ENCODE peak calls at places on chromosomes 6 and 20, in five cellular contexts. One of them, this sample, is unnamed. For H3K4me1 and H3K27me3, the result is how much of the 10 kb centered on the place peaks cover.

GRCh38 chr6:108521616-108522107 is 39.1 kb upstream of the FOXO3 start:
- DNase-seq in mesenchymal stem cell: no peak
- DNase-seq in HCT116: no peak
- DNase-seq in keratinocyte: no peak
- DNase-seq in H9: no peak
- DNase-seq in this sample: no peak

GRCh38 chr6:42979523-42980177 is 669 bp upstream of the PEX6 start:
- DNase-seq in mesenchymal stem cell: peak
- DNase-seq in HCT116: no peak
- DNase-seq in keratinocyte: no peak
- DNase-seq in H9: no peak
- DNase-seq in this sample: no peak

GRCh38 chr6:125827788-125828313 is 37.1 kb downstream of the NCOA7 start:
- DNase-seq in mesenchymal stem cell: no peak
- DNase-seq in HCT116: no peak
- DNase-seq in keratinocyte: no peak
- DNase-seq in H9: no peak
- DNase-seq in this sample: no peak

GRCh38 chr20:4067600-4068261 is 52.4 kb upstream of the RNF24 start:
- DNase-seq in mesenchymal stem cell: peak
- DNase-seq in HCT116: no peak
- DNase-seq in keratinocyte: no peak
- DNase-seq in H9: no peak
- DNase-seq in this sample: no peak

GRCh38 chr6:5466459-5466858 is 205.1 kb downstream of the FARS2 start:
- DNase-seq in mesenchymal stem cell: peak
- DNase-seq in HCT116: no peak
- DNase-seq in keratinocyte: no peak
- DNase-seq in H9: no peak
- DNase-seq in this sample: peak

GRCh38 chr6:41937881-41938574 is 3.6 kb downstream of the CCND3 start:
- DNase-seq in mesenchymal stem cell: no peak
- DNase-seq in HCT116: no peak
- DNase-seq in keratinocyte: no peak
- DNase-seq in H9: no peak
- DNase-seq in this sample: no peak

GRCh38 chr6:7468382-7469081 is 72.9 kb upstream of the DSP start:
- DNase-seq in mesenchymal stem cell: peak
- DNase-seq in HCT116: peak
- DNase-seq in keratinocyte: no peak
- DNase-seq in H9: no peak
- DNase-seq in this sample: peak

GRCh38 chr6:147222160-147222838 is 18.1 kb downstream of the STXBP5 start:
- DNase-seq in mesenchymal stem cell: peak
- DNase-seq in HCT116: no peak
- DNase-seq in keratinocyte: no peak
- DNase-seq in H9: no peak
- DNase-seq in this sample: no peak

GRCh38 chr20:8901237-8902025 is 167.5 kb upstream of the PLCB4 start:
- DNase-seq in mesenchymal stem cell: no peak
- DNase-seq in HCT116: no peak
- DNase-seq in keratinocyte: no peak
- DNase-seq in H9: no peak
- DNase-seq in this sample: no peak

GRCh38 chr6:46217671-46218131 is 46.9 kb upstream of the ENPP5 start:
- DNase-seq in mesenchymal stem cell: no peak
- DNase-seq in HCT116: no peak
- DNase-seq in keratinocyte: no peak
- DNase-seq in H9: no peak
- DNase-seq in this sample: no peak

GRCh38 chr20:58467572-58468330 is 47.4 kb downstream of the APCDD1L start:
- DNase-seq in mesenchymal stem cell: no peak
- DNase-seq in HCT116: no peak
- DNase-seq in keratinocyte: no peak
- DNase-seq in H9: no peak
- DNase-seq in this sample: no peak

GRCh38 chr6:21738180-21739094 is 144.9 kb downstream of the SOX4 start:
- DNase-seq in mesenchymal stem cell: peak
- DNase-seq in HCT116: no peak
- DNase-seq in keratinocyte: no peak
- DNase-seq in H9: no peak
- DNase-seq in this sample: peak

GRCh38 chr6:113122060-113122459 is 735.1 kb upstream of the MARCKS start:
- DNase-seq in mesenchymal stem cell: peak
- DNase-seq in HCT116: peak
- DNase-seq in keratinocyte: peak
- DNase-seq in H9: peak
- DNase-seq in this sample: peak

GRCh38 chr20:34515484-34516037 is 661 bp upstream of the DYNLRB1 start:
- DNase-seq in mesenchymal stem cell: peak
- DNase-seq in HCT116: no peak
- DNase-seq in keratinocyte: no peak
- DNase-seq in H9: peak
- DNase-seq in this sample: no peak

GRCh38 chr6:25088513-25088912 is 152.8 kb upstream of the RIPOR2 start:
- DNase-seq in mesenchymal stem cell: peak
- DNase-seq in HCT116: no peak
- DNase-seq in keratinocyte: no peak
- DNase-seq in H9: no peak
- DNase-seq in this sample: no peak

GRCh38 chr20:21357851-21358250 is 39.5 kb downstream of the NKX2-4 start:
- DNase-seq in mesenchymal stem cell: no peak
- DNase-seq in HCT116: no peak
- DNase-seq in keratinocyte: no peak
- DNase-seq in H9: no peak
- DNase-seq in this sample: no peak

GRCh38 chr6:33008944-33009861 is at the start of gene HLA-DOA:
- DNase-seq in mesenchymal stem cell: peak
- DNase-seq in HCT116: peak
- DNase-seq in keratinocyte: no peak
- DNase-seq in H9: peak
- DNase-seq in this sample: no peak

GRCh38 chr6:149881066-149881766 is 16.7 kb downstream of the RAET1E start:
- DNase-seq in mesenchymal stem cell: no peak
- DNase-seq in HCT116: no peak
- DNase-seq in keratinocyte: no peak
- DNase-seq in H9: no peak
- DNase-seq in this sample: no peak

GRCh38 chr6:16064687-16065086 is 64.2 kb upstream of the MYLIP start:
- DNase-seq in mesenchymal stem cell: peak
- DNase-seq in HCT116: no peak
- DNase-seq in keratinocyte: no peak
- DNase-seq in H9: peak
- DNase-seq in this sample: no peak

GRCh38 chr20:19427480-19427879 is 215.0 kb downstream of the SLC24A3 start:
- DNase-seq in mesenchymal stem cell: no peak
- DNase-seq in HCT116: no peak
- DNase-seq in keratinocyte: no peak
- DNase-seq in H9: no peak
- DNase-seq in this sample: no peak

GRCh38 chr6:43970913-43971775 is 156.1 kb downstream of the MRPL14 start:
- DNase-seq in mesenchymal stem cell: no peak
- DNase-seq in HCT116: no peak
- DNase-seq in keratinocyte: no peak
- DNase-seq in H9: peak
- DNase-seq in this sample: no peak

GRCh38 chr6:22789315-22789714 is 219.9 kb downstream of the HDGFL1 start:
- DNase-seq in mesenchymal stem cell: no peak
- DNase-seq in HCT116: no peak
- DNase-seq in keratinocyte: no peak
- DNase-seq in H9: no peak
- DNase-seq in this sample: no peak

GRCh38 chr20:14384820-14385740 is 47.7 kb upstream of the FLRT3 start:
- DNase-seq in mesenchymal stem cell: no peak
- DNase-seq in HCT116: no peak
- DNase-seq in keratinocyte: no peak
- DNase-seq in H9: no peak
- DNase-seq in this sample: no peak

GRCh38 chr20:1874534-1875168 is 20.6 kb upstream of the SIRPA start:
- DNase-seq in mesenchymal stem cell: no peak
- DNase-seq in HCT116: no peak
- DNase-seq in keratinocyte: no peak
- DNase-seq in H9: no peak
- DNase-seq in this sample: no peak

GRCh38 chr20:21521596-21522478 is 8.0 kb upstream of the NKX2-2 start:
- DNase-seq in mesenchymal stem cell: no peak
- DNase-seq in HCT116: no peak
- DNase-seq in keratinocyte: no peak
- DNase-seq in H9: peak
- DNase-seq in this sample: peak

GRCh38 chr6:155162682-155163081 is 101.1 kb upstream of the CLDN20 start:
- DNase-seq in mesenchymal stem cell: peak
- DNase-seq in HCT116: no peak
- DNase-seq in keratinocyte: no peak
- DNase-seq in H9: no peak
- DNase-seq in this sample: peak

GRCh38 chr20:22575087-22575721 is 9.2 kb downstream of the FOXA2 start:
- DNase-seq in mesenchymal stem cell: no peak
- DNase-seq in HCT116: no peak
- DNase-seq in keratinocyte: no peak
- DNase-seq in H9: no peak
- DNase-seq in this sample: peak

GRCh38 chr6:40163924-40164323 is 229.7 kb upstream of the MOCS1 start:
- DNase-seq in mesenchymal stem cell: no peak
- DNase-seq in HCT116: no peak
- DNase-seq in keratinocyte: no peak
- DNase-seq in H9: no peak
- DNase-seq in this sample: no peak

GRCh38 chr6:129501401-129502051 is 208.5 kb downstream of the ARHGAP18 start:
- DNase-seq in mesenchymal stem cell: peak
- DNase-seq in HCT116: peak
- DNase-seq in keratinocyte: peak
- DNase-seq in H9: no peak
- DNase-seq in this sample: peak

GRCh38 chr20:49627329-49627761 is 59.4 kb upstream of the PTGIS start:
- DNase-seq in mesenchymal stem cell: no peak
- DNase-seq in HCT116: no peak
- DNase-seq in keratinocyte: no peak
- DNase-seq in H9: no peak
- DNase-seq in this sample: no peak

GRCh38 chr6:147341486-147341885 is 137.3 kb downstream of the STXBP5 start:
- DNase-seq in mesenchymal stem cell: no peak
- DNase-seq in HCT116: no peak
- DNase-seq in keratinocyte: no peak
- DNase-seq in H9: no peak
- DNase-seq in this sample: no peak

GRCh38 chr20:49610701-49611538 is 43.0 kb upstream of the PTGIS start:
- DNase-seq in mesenchymal stem cell: peak
- DNase-seq in HCT116: peak
- DNase-seq in keratinocyte: no peak
- DNase-seq in H9: peak
- DNase-seq in this sample: peak

GRCh38 chr6:81808834-81809598 is 56.5 kb upstream of the TENT5A start:
- DNase-seq in mesenchymal stem cell: peak
- DNase-seq in HCT116: no peak
- DNase-seq in keratinocyte: no peak
- DNase-seq in H9: no peak
- DNase-seq in this sample: no peak
- H3K27ac ChIP-seq in mesenchymal stem cell: no peak
- H3K27ac ChIP-seq in HCT116: no peak
- H3K27ac ChIP-seq in keratinocyte: no peak
- H3K27ac ChIP-seq in H9: no peak
- H3K27ac ChIP-seq in this sample: no peak

DNA sequence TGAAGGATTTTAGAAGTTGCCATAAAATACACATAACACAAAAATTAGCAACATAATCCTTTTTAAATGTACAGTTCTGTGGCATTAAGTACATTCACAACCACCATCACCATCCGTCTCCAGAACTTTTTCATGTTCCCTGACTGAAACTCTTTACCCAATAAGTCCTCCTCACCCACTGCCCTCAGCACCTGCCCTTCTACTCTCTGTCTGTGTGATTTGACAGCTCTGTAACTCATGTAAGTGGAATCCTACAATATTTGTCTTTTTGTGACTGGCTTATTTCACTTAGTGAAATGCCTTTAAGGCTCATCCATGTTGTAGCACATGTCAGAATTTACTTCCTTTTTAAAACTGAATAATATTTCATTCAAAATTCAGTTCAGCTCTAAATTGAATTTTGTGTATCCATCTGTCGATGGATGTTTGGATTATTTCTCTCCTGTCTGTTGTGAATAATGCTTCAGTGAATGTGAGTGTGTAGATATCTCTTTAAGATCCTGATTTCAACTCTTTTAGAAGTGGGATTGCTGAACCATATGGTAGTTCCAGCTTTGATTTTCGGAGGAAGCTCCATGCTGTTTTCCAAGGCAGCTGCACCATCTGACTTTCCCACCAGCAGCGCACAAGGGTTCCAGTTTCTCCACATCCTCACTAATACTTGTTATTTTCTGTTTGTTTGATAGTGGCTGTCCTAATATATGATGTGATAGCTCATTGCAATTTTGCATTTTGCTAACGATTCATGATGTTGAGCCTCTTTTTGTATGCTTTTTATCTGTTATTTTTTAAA is 4.2 kb downstream of the ENTPD6 start:
- DNase-seq in mesenchymal stem cell: no peak
- DNase-seq in HCT116: no peak
- DNase-seq in keratinocyte: no peak
- DNase-seq in H9: no peak
- DNase-seq in this sample: no peak
- H3K4me1 ChIP-seq in mesenchymal stem cell: under half
- H3K4me1 ChIP-seq in HCT116: under half
- H3K4me1 ChIP-seq in keratinocyte: under half
- H3K4me1 ChIP-seq in H9: under half
- H3K4me1 ChIP-seq in this sample: under half

GRCh38 chr6:54301770-54302169 is 6.5 kb upstream of the TINAG start:
- DNase-seq in mesenchymal stem cell: no peak
- DNase-seq in HCT116: no peak
- DNase-seq in keratinocyte: no peak
- DNase-seq in H9: no peak
- DNase-seq in this sample: no peak
- H3K27me3 ChIP-seq in mesenchymal stem cell: under half
- H3K27me3 ChIP-seq in HCT116: under half
- H3K27me3 ChIP-seq in keratinocyte: under half
- H3K27me3 ChIP-seq in H9: under half
- H3K27me3 ChIP-seq in this sample: under half

DNA sequence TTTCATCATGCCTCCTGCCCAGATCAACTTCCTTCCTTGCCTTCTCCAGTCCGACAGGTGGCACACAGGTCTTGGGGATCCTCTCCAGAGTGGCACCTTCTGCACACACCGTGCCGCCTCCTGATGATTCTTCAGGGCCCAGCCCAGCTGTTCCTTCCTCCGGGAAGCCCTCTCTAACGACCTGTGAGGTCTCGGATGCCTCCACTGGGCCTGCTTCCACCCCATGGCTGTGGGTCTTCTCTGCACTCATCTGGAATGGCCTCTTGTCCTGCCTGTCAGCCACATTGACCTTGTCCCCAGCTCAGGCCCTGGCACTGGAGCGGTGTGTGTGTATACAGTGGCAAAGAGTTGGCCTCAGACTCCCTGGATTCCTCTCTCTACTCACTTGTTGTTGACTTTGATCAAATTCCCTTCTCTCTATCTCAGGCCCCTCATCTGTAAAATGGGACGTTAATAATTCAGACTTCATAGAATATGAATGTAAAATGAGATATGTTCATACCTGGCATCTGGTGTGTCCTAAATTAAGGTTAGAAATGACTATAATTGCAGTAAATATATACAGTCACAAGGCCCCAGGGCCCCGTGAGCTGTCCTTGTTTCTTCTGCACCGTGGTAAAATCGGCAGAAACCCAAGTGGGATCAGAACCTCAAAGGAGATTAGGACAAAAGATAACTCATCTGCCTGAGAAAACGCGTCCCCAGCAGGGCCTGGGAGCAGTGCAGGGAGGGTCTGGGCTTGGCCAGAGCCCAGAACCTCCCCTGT is 1.5 kb downstream of the FAM210B start:
- DNase-seq in mesenchymal stem cell: no peak
- DNase-seq in HCT116: no peak
- DNase-seq in keratinocyte: no peak
- DNase-seq in H9: no peak
- DNase-seq in this sample: no peak
- H3K27ac ChIP-seq in mesenchymal stem cell: no peak
- H3K27ac ChIP-seq in HCT116: no peak
- H3K27ac ChIP-seq in keratinocyte: peak
- H3K27ac ChIP-seq in H9: no peak
- H3K27ac ChIP-seq in this sample: no peak

This sample was measured in SJSA1.